ENCODE peak calls at places on chromosomes 6 and 20, in five cellular contexts. One of them, this sample, is unnamed.

GRCh38 chr20:57941121-57941522 is 231.3 kb upstream of the PMEPA1 start:
- DNase-seq in PC-3: peak; percentile 52
- DNase-seq in astrocyte: no peak
- DNase-seq in hepatocyte: no peak
- DNase-seq in GM23248: no peak
- DNase-seq in this sample: no peak

GRCh38 chr6:113102761-113103160 is 754.4 kb upstream of the MARCKS start:
- DNase-seq in hepatocyte: no peak
- DNase-seq in PC-3: peak; percentile 25
- DNase-seq in GM23248: peak; percentile 19
- DNase-seq in astrocyte: peak; percentile 67
- DNase-seq in this sample: no peak

GRCh38 chr6:8277769-8278168 is 157.6 kb downstream of the SLC35B3 start:
- DNase-seq in PC-3: no peak
- DNase-seq in astrocyte: no peak
- DNase-seq in GM23248: no peak
- DNase-seq in hepatocyte: peak; percentile 28
- DNase-seq in this sample: no peak

GRCh38 chr20:40654876-40655275 is 34.2 kb downstream of the MAFB start:
- DNase-seq in GM23248: peak; percentile 54
- DNase-seq in PC-3: no peak
- DNase-seq in astrocyte: no peak
- DNase-seq in hepatocyte: no peak
- DNase-seq in this sample: no peak

GRCh38 chr6:136549359-136550044 is 720 bp downstream of the MAP7 start:
- DNase-seq in GM23248: peak; percentile 19
- DNase-seq in hepatocyte: peak; percentile 60
- DNase-seq in astrocyte: no peak
- DNase-seq in PC-3: peak; percentile 37
- DNase-seq in this sample: peak; percentile 34

GRCh38 chr6:107353773-107354382 is 105.5 kb downstream of the PDSS2 start:
- DNase-seq in PC-3: no peak
- DNase-seq in GM23248: no peak
- DNase-seq in hepatocyte: no peak
- DNase-seq in astrocyte: no peak
- DNase-seq in this sample: no peak

GRCh38 chr6:27541212-27541931 is 68.5 kb upstream of the ZNF184 start:
- DNase-seq in PC-3: peak; percentile 61
- DNase-seq in GM23248: no peak
- DNase-seq in hepatocyte: no peak
- DNase-seq in astrocyte: no peak
- DNase-seq in this sample: peak; percentile 52

GRCh38 chr6:138310294-138310693 is 67.4 kb upstream of the SMIM28 start:
- DNase-seq in hepatocyte: peak; percentile 62
- DNase-seq in GM23248: no peak
- DNase-seq in astrocyte: no peak
- DNase-seq in PC-3: no peak
- DNase-seq in this sample: no peak

GRCh38 chr20:34676642-34677373 is at the start of gene PIGU:
- DNase-seq in PC-3: peak; percentile 98
- DNase-seq in astrocyte: peak; percentile 87
- DNase-seq in GM23248: peak; percentile 99
- DNase-seq in hepatocyte: peak; percentile 98
- DNase-seq in this sample: peak; percentile 96

GRCh38 chr6:135105710-135106109 is 51.1 kb upstream of the HBS1L start:
- DNase-seq in hepatocyte: no peak
- DNase-seq in astrocyte: no peak
- DNase-seq in PC-3: no peak
- DNase-seq in GM23248: no peak
- DNase-seq in this sample: no peak
- H3K4me2 ChIP-seq in hepatocyte: no peak overlapping the region
- H3K4me2 ChIP-seq in astrocyte: no peak overlapping the region
- H3K4me2 ChIP-seq in PC-3: no peak overlapping the region
- H3K4me2 ChIP-seq in GM23248: no peak overlapping the region
- H3K4me2 ChIP-seq in this sample: no peak overlapping the region

GRCh38 chr6:148779142-148779562 is 32.3 kb downstream of the UST start:
- DNase-seq in GM23248: peak; percentile 43
- DNase-seq in hepatocyte: no peak
- DNase-seq in PC-3: no peak
- DNase-seq in astrocyte: no peak
- DNase-seq in this sample: no peak

GRCh38 chr6:148771212-148771601 is 24.4 kb downstream of the UST start:
- DNase-seq in PC-3: no peak
- DNase-seq in hepatocyte: no peak
- DNase-seq in astrocyte: no peak
- DNase-seq in GM23248: no peak
- DNase-seq in this sample: no peak

GRCh38 chr6:148771896-148772554 is 25.2 kb downstream of the UST start:
- DNase-seq in hepatocyte: no peak
- DNase-seq in astrocyte: no peak
- DNase-seq in PC-3: no peak
- DNase-seq in GM23248: no peak
- DNase-seq in this sample: no peak

GRCh38 chr6:148780918-148781436 is 34.1 kb downstream of the UST start:
- DNase-seq in astrocyte: no peak
- DNase-seq in GM23248: no peak
- DNase-seq in PC-3: no peak
- DNase-seq in hepatocyte: no peak
- DNase-seq in this sample: no peak

GRCh38 chr6:148776321-148776966 is 29.6 kb downstream of the UST start:
- DNase-seq in hepatocyte: no peak
- DNase-seq in GM23248: peak; percentile 91
- DNase-seq in PC-3: peak; percentile 67
- DNase-seq in astrocyte: peak; percentile 81
- DNase-seq in this sample: peak; percentile 84
- H2AFZ ChIP-seq in hepatocyte: no peak overlapping the region
- H2AFZ ChIP-seq in GM23248: peak overlapping the region; percentile 9
- H2AFZ ChIP-seq in PC-3: peak overlapping the region; percentile 63
- H2AFZ ChIP-seq in astrocyte: peak overlapping the region; percentile 48
- H2AFZ ChIP-seq in this sample: peak overlapping the region; percentile 41

DNA sequence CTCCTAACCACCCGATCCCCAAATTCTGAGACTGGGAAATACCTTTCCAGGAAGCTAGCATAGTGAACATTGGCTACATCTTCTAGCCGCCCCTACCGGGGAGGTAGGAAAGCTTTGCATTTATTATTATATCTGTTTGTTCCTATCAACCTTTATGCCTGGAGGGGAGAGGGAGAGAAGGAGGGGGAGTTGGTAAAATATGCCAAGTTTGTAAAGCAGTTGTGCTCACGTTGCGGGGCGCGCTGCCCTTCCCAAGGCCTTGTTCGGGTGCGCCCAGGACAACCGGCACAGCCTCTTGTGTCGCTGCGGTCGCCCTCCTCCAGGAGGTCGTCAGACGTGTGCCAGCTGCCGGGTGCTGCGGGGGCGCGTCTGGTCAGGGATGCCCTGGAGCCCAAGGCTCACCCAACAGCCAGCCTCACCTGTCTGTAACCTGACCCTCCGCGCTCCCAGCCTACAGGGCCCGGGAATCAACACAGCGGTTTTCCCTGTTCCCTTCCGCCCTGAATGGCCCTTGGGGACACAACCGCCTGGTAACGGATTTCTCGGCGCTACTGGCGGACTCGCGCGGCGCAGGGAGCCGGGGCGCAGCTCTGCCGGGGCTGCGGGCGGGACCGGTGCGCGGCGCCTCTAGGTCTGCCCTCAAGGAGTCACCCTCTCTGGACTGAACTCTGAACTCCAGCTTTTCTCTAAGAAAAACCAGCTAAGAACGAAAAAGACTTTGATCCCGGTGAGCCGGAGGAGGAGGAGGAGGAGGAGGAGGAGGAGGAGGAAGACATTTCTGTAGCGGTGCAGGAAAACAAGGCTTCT is 1.1 kb upstream of the OVOL2 start:
- DNase-seq in PC-3: peak; percentile 86
- DNase-seq in GM23248: peak; percentile 27
- DNase-seq in astrocyte: no peak
- DNase-seq in hepatocyte: peak; percentile 47
- DNase-seq in this sample: peak; percentile 32
- TF ChIP-seq EZH2 in PC-3: no peak
- TF ChIP-seq EZH2 in GM23248: no peak
- TF ChIP-seq EZH2 in astrocyte: peak; percentile 87
- TF ChIP-seq EZH2 in hepatocyte: peak; percentile 95
- TF ChIP-seq EZH2 in this sample: no peak

GRCh38 chr6:20319520-20320357 is 81.9 kb upstream of the E2F3 start:
- DNase-seq in PC-3: no peak
- DNase-seq in astrocyte: no peak
- DNase-seq in hepatocyte: no peak
- DNase-seq in GM23248: no peak
- DNase-seq in this sample: no peak

GRCh38 chr6:20315456-20315855 is 86.2 kb upstream of the E2F3 start:
- DNase-seq in GM23248: no peak
- DNase-seq in hepatocyte: no peak
- DNase-seq in astrocyte: no peak
- DNase-seq in PC-3: no peak
- DNase-seq in this sample: no peak

GRCh38 chr6:20313960-20314530 is 87.6 kb upstream of the E2F3 start:
- DNase-seq in astrocyte: no peak
- DNase-seq in PC-3: no peak
- DNase-seq in GM23248: no peak
- DNase-seq in hepatocyte: no peak
- DNase-seq in this sample: no peak

GRCh38 chr6:20317430-20317829 is 84.2 kb upstream of the E2F3 start:
- DNase-seq in astrocyte: no peak
- DNase-seq in GM23248: no peak
- DNase-seq in hepatocyte: no peak
- DNase-seq in PC-3: no peak
- DNase-seq in this sample: no peak

DNA sequence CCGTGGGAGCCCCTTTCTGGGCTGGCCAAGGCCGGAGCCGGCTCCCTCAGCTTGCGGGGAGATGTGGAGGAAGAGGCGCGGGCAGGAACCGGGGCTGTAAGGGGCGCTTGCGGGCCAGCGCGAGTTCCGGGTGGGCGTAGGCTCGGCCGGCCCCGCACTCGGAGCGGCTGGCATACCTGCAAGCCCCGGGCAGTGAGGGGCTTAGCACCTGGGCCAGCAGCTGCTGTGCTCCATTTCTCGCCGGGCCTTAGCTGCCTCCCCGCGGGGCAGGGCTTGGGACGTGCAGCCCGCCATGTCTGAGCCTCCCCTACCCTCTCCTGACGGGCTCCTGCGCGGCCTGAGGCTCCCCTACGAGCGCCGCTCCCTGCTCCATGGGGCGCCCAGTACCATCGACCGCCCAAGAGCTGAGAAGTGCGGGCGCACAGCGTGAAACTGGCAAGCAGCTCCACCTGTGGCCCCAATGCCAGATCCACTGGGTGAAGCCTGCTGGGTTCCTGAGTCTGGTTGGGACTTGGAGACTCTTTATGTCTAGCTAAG is 82.8 kb upstream of the E2F3 start:
- DNase-seq in hepatocyte: no peak
- DNase-seq in PC-3: no peak
- DNase-seq in astrocyte: no peak
- DNase-seq in GM23248: no peak
- DNase-seq in this sample: no peak
- H3K4me2 ChIP-seq in hepatocyte: no peak overlapping the region
- H3K4me2 ChIP-seq in PC-3: no peak overlapping the region
- H3K4me2 ChIP-seq in astrocyte: no peak overlapping the region
- H3K4me2 ChIP-seq in GM23248: no peak overlapping the region
- H3K4me2 ChIP-seq in this sample: no peak overlapping the region

GRCh38 chr6:167668754-167669552 is 157.8 kb upstream of the AFDN start:
- DNase-seq in hepatocyte: no peak
- DNase-seq in astrocyte: no peak
- DNase-seq in GM23248: no peak
- DNase-seq in PC-3: no peak
- DNase-seq in this sample: no peak
- H2AFZ ChIP-seq in hepatocyte: no peak overlapping the region
- H2AFZ ChIP-seq in astrocyte: no peak overlapping the region
- H2AFZ ChIP-seq in GM23248: no peak overlapping the region
- H2AFZ ChIP-seq in PC-3: no peak overlapping the region
- H2AFZ ChIP-seq in this sample: no peak overlapping the region

DNA sequence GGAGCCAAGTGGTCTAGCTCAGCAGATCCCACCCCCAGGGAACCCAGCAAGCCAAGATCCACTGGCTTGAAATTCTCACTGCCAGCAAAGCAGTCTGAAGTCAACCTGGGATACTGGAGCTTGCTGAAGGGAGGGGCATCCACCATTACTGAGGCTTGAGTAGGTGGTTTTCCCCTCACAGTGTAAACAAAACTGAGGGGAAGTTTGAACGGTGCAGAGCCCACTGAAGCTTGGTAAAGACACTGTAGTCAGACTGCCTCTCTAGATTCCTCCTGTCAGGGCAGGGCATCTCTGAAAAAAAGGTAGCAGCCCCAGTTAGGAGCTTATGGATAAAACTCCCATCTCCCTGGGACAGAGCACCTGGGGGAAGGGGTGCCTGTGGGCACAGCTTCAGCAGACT is 819.5 kb upstream of the EPHA7 start:
- DNase-seq in hepatocyte: no peak
- DNase-seq in astrocyte: no peak
- DNase-seq in GM23248: no peak
- DNase-seq in PC-3: no peak
- DNase-seq in this sample: no peak
- TF ChIP-seq EZH2 in hepatocyte: no peak
- TF ChIP-seq EZH2 in astrocyte: no peak
- TF ChIP-seq EZH2 in GM23248: no peak
- TF ChIP-seq EZH2 in PC-3: no peak
- TF ChIP-seq EZH2 in this sample: no peak

GRCh38 chr20:1876975-1877603 is 18.1 kb upstream of the SIRPA start:
- DNase-seq in GM23248: peak; percentile 46
- DNase-seq in hepatocyte: peak; percentile 73
- DNase-seq in PC-3: no peak
- DNase-seq in astrocyte: no peak
- DNase-seq in this sample: no peak
- H3K4me2 ChIP-seq in GM23248: no peak overlapping the region
- H3K4me2 ChIP-seq in hepatocyte: no peak overlapping the region
- H3K4me2 ChIP-seq in PC-3: no peak overlapping the region
- H3K4me2 ChIP-seq in astrocyte: no peak overlapping the region
- H3K4me2 ChIP-seq in this sample: no peak overlapping the region

DNA sequence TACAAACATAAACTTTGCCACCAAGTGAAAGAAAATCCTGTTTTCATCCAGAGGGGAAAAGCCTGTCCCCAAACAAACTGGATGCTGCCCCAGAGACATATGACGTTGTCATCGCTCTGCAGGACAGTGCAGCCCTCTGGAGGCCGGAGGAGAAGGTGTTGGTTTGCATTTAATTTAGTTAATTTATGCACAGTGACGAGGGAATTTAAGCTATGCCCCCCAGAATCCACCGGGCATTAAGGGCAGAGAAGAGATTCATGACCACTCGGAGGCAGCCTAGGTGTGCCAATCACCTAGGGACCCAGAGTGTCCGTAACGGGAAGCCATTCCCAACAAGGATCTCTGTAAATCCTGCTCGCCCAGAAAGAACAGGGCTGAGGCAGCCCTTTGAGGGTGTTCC is 45.1 kb downstream of the NINL start:
- DNase-seq in astrocyte: no peak
- DNase-seq in GM23248: peak; percentile 76
- DNase-seq in hepatocyte: no peak
- DNase-seq in PC-3: peak; percentile 39
- DNase-seq in this sample: peak; percentile 14
- H2AFZ ChIP-seq in astrocyte: no peak overlapping the region
- H2AFZ ChIP-seq in GM23248: peak overlapping the region; percentile 96
- H2AFZ ChIP-seq in hepatocyte: no peak overlapping the region
- H2AFZ ChIP-seq in PC-3: no peak overlapping the region
- H2AFZ ChIP-seq in this sample: peak overlapping the region; percentile 87

GRCh38 chr6:46490425-46491200 is 636 bp downstream of the RCAN2 start:
- DNase-seq in astrocyte: no peak
- DNase-seq in PC-3: no peak
- DNase-seq in hepatocyte: peak; percentile 37
- DNase-seq in GM23248: peak; percentile 70
- DNase-seq in this sample: no peak
- TF ChIP-seq EZH2 in astrocyte: no peak
- TF ChIP-seq EZH2 in PC-3: peak; percentile 84
- TF ChIP-seq EZH2 in hepatocyte: no peak
- TF ChIP-seq EZH2 in GM23248: no peak
- TF ChIP-seq EZH2 in this sample: no peak

This sample was measured in mammary epithelial cell.